ENCODE peak calls at places on chromosomes 11 and 22, in four cellular contexts. X is K562, P is HL-60, D is GM12878. N is an unnamed sample.

GRCh38 chr22:27919943-27920755 is 1.1 kb upstream of the PITPNB start:
- DNase-seq in X (peak), P (no peak), D (no peak), N (no peak)

GRCh38 chr11:19276859-19277808 is 36.4 kb upstream of the E2F8 start:
- DNase-seq in X (no peak), P (peak), D (no peak), N (no peak)

GRCh38 chr22:46865052-46865434 is 102.6 kb downstream of the TBC1D22A start:
- DNase-seq in X (no peak), P (no peak), D (no peak), N (no peak)

GRCh38 chr22:22037740-22038139 is 55.2 kb upstream of the TOP3B start:
- DNase-seq in X (peak), P (no peak), D (no peak), N (no peak)

GRCh38 chr22:35611891-35612576 is 5.1 kb downstream of the MB start:
- DNase-seq in X (no peak), P (no peak), D (peak), N (no peak)

GRCh38 chr22:49483946-49484345 is 343.7 kb downstream of the BRD1 start:
- DNase-seq in X (no peak), P (no peak), D (no peak), N (no peak)

GRCh38 chr11:112784323-112785073 is 176.7 kb upstream of the NCAM1 start:
- DNase-seq in X (no peak), P (no peak), D (no peak), N (no peak)

GRCh38 chr11:95044010-95044409 is 5.2 kb upstream of the KDM4F start:
- DNase-seq in X (no peak), P (no peak), D (no peak), N (no peak)

GRCh38 chr11:46888636-46889035 is 29.7 kb downstream of the LRP4 start:
- DNase-seq in X (no peak), P (no peak), D (no peak), N (no peak)

GRCh38 chr11:111707039-111707690 is 59.0 kb downstream of the PPP2R1B start:
- DNase-seq in X (no peak), P (no peak), D (no peak), N (no peak)

GRCh38 chr11:64710418-64711137 is 12.4 kb downstream of the NRXN2 start:
- DNase-seq in X (no peak), P (no peak), D (no peak), N (no peak)

GRCh38 chr11:94537051-94537600 is 6.6 kb upstream of the FUT4 start:
- DNase-seq in X (no peak), P (no peak), D (no peak), N (no peak)

GRCh38 chr11:96341237-96342130 is 1.5 kb downstream of the MAML2 start:
- DNase-seq in X (peak), P (no peak), D (no peak), N (peak)

GRCh38 chr11:123587044-123587443 is 67.4 kb downstream of the SCN3B start:
- DNase-seq in X (no peak), P (no peak), D (no peak), N (no peak)

GRCh38 chr11:17954395-17955252 is 58.2 kb downstream of the SERGEF start:
- DNase-seq in X (no peak), P (peak), D (no peak), N (no peak)

GRCh38 chr11:113131036-113131775 is 170.0 kb downstream of the NCAM1 start:
- DNase-seq in X (no peak), P (no peak), D (no peak), N (no peak)

GRCh38 chr11:75029836-75030631 is 41.3 kb downstream of the NEU3 start:
- DNase-seq in X (peak), P (no peak), D (no peak), N (no peak)

GRCh38 chr11:17719940-17720795 is 797 bp downstream of the MYOD1 start:
- DNase-seq in X (no peak), P (no peak), D (no peak), N (no peak)

GRCh38 chr22:44730490-44731356 is 21.7 kb upstream of the ARHGAP8 start:
- DNase-seq in X (no peak), P (no peak), D (no peak), N (no peak)

GRCh38 chr11:89163686-89164085 is 14.0 kb upstream of the TYR start:
- DNase-seq in X (no peak), P (no peak), D (no peak), N (no peak)

GRCh38 chr22:31138126-31138525 is 2.2 kb downstream of the PLA2G3 start:
- DNase-seq in X (no peak), P (no peak), D (no peak), N (no peak)

GRCh38 chr11:82004537-82005213 is 729.0 kb downstream of the FAM181B start:
- DNase-seq in X (no peak), P (no peak), D (no peak), N (no peak)

GRCh38 chr11:3169235-3169951 is 4.3 kb upstream of the OSBPL5 start:
- DNase-seq in X (peak), P (no peak), D (no peak), N (peak)

GRCh38 chr11:8365542-8365941 is 101.9 kb upstream of the LMO1 start:
- DNase-seq in X (peak), P (no peak), D (no peak), N (no peak)

GRCh38 chr22:48952256-48953102 is 875.2 kb downstream of the BRD1 start:
- DNase-seq in X (no peak), P (no peak), D (no peak), N (no peak)

GRCh38 chr22:33561149-33561807 is 359.0 kb downstream of the LARGE1 start:
- DNase-seq in X (no peak), P (no peak), D (no peak), N (no peak)

GRCh38 chr11:73779084-73779902 is 8.4 kb upstream of the MRPL48 start:
- DNase-seq in X (peak), P (peak), D (peak), N (peak)

GRCh38 chr11:102252339-102252891 is 64.9 kb upstream of the BIRC3 start:
- DNase-seq in X (no peak), P (no peak), D (no peak), N (no peak)

GRCh38 chr22:37275622-37276021 is 6.7 kb upstream of the CYTH4 start:
- DNase-seq in X (no peak), P (no peak), D (no peak), N (no peak)
- TF ChIP-seq SPI1 in X (no peak), P (no peak), D (no peak), N (no peak)

DNA sequence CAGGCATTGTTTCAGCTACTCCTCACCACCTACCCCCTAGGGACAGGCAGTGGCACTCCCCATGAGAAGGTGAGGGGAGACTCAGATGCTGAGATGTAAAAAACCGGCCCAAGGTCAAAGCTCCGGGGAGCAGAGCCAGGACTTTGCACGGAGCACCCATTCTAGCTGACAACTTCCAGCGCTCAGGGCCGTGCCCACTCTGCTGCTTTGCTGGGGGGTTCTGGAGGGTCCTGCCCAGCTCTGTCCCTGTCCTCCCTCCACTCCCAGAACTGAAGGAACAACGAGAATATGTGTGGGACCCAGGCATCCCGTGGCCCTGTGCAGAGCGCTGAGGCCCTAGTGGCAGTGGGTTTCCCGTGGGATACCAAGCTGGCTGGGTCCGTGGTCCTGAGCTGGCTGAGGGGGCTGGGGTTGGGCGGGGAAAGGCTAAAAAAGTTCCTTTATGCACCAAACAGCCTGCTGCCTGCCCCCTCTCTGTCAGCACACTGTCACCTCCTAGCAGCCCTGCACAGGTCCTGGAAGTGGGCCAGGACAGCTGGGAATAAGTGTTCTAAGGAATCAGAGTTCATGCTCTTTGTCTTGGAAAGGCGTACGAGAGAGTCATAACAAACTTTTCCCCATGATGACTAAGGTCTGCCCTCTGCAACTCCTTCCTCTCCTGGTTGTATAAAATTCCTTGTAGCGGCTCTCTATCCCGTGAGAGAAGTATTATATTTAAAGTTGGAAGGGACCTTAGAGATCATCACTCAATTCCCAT is 1.9 kb downstream of the MS4A10 start:
- DNase-seq in X (no peak), P (no peak), D (no peak), N (no peak)
- TF ChIP-seq POLR2AphosphoS5 in X (no peak), P (no peak), D (no peak), N (no peak)

GRCh38 chr11:129446572-129446971 is 70.9 kb downstream of the BARX2 start:
- DNase-seq in X (no peak), P (no peak), D (no peak), N (no peak)
- TF ChIP-seq SPI1 in X (no peak), P (no peak), D (no peak), N (no peak)

GRCh38 chr22:42612336-42612735 is 2.3 kb downstream of the POLDIP3 start:
- DNase-seq in X (no peak), P (no peak), D (no peak), N (no peak)

GRCh38 chr22:42613869-42614268 is 814 bp downstream of the POLDIP3 start:
- DNase-seq in X (peak), P (no peak), D (no peak), N (no peak)

GRCh38 chr22:42615092-42615859 is 593 bp upstream of the POLDIP3 start:
- DNase-seq in X (peak), P (peak), D (peak), N (peak)

GRCh38 chr22:42617155-42617983 is 2.7 kb upstream of the POLDIP3 start:
- DNase-seq in X (no peak), P (no peak), D (no peak), N (no peak)

DNA sequence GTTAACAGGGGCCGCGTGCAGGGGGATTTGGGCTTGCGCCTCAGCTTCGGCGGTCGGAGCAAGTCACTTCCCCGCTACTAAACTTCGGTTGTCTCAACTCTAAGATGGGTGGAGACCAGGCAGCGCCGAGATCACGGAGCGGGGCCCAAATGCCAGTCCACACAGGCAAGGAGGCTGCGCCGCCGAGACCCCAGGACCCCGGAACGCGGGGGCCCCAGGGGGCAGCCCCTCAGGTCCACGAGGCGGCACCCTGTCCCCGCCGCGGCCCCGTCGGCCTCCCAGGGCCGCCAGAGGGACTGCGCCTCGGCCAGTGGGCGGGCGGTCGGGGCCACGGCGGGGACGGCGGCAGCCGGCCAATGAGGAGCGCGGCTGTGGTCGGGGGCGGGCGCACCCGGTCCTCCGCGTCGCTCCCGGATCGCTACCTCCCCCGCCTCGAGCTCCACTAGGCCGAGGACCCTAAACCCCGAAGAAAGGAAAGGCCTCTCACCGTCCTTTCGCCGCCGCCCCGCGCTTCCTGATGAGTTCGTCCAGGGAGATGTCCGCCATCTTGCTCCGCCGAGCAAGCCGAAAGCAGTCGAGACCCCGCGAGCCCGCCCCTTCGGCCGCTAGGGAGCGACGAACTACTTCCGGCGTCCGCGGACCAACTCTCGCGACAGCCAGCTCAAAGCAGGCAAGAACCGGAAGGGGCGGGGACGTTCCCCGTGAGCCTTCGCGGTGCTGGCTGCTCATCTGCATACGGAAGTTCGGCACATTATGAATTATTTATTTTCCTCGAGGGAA is at the start of gene POLDIP3:
- DNase-seq in X (peak), P (peak), D (peak), N (peak)
- TF ChIP-seq POLR2AphosphoS5 in X (no peak), P (no peak), D (no peak), N (peak)

GRCh38 chr22:20434773-20435172 is 2.9 kb downstream of the SCARF2 start:
- DNase-seq in X (no peak), P (no peak), D (no peak), N (no peak)

GRCh38 chr22:20437253-20438065 is at the start of gene SCARF2:
- DNase-seq in X (no peak), P (no peak), D (no peak), N (no peak)

GRCh38 chr22:20434264-20434751 is 3.3 kb downstream of the SCARF2 start:
- DNase-seq in X (no peak), P (no peak), D (no peak), N (no peak)

GRCh38 chr22:20436309-20437252 is 1.0 kb downstream of the SCARF2 start:
- DNase-seq in X (peak), P (no peak), D (no peak), N (no peak)

DNA sequence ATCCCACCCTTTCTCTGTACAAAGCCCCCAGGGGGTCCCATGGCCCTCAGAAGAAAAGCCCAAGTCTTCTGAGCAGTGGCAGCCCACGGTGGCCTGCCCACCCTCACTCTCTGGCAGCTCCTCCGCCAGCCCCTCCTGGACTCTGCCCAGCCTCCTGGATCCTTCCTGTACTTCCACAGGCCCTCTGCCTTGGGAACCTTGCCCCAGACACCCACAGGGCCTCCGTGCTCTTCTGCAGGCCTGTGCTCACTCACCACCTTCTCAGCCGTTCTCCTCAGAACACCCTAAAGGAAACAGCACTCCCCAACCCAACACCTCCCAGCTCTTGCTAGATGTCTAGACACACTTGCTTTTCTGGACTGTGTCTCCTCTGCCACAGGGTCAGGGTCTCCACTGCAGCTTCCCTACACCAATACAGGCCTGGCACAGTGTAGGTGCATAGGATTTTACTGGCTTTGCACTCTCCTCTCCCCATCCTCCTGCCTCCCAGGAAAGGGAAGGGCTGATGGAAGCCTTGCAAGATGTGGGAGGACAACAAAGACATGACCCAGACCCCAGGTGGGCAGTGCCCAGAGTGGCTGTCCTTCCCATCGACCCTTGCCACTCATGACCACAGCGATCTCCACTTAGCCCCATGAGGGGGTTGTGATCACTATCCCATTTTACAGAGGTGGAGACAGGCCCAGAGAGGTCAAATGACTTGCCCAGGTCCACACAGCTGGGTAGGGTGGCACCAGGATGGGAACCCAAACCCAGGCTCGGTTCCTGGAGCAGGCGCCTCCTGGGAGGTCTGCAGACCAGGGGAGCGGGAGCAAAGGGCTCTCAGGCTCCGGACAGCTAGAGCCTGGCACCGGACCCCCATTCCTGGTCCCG is 2.0 kb downstream of the SCARF2 start:
- DNase-seq in X (no peak), P (no peak), D (no peak), N (no peak)
- TF ChIP-seq SPI1 in X (no peak), P (no peak), D (no peak), N (no peak)

GRCh38 chr11:110130642-110131238 is 37.5 kb downstream of the ZC3H12C start:
- DNase-seq in X (peak), P (no peak), D (no peak), N (no peak)
- TF ChIP-seq POLR2AphosphoS5 in X (no peak), P (no peak), D (no peak), N (no peak)